ENCODE peak calls at places on chromosomes 2 and 18, in four cellular contexts. H, O, S and J are unnamed samples.

GRCh38 chr2:65504814-65505697 is 72.7 kb upstream of the SPRED2 start:
- DNase-seq in S (no peak), O (no peak), H (no peak), J (no peak)

GRCh38 chr2:113910110-113910717 is 20.3 kb downstream of the ACTR3 start:
- DNase-seq in H (no peak), S (no peak), O (no peak), J (no peak)

GRCh38 chr18:35155403-35156117 is 85.3 kb upstream of the ZNF397 start:
- DNase-seq in S (no peak), H (no peak), O (no peak), J (no peak)

GRCh38 chr18:80159713-80160636 is 50.9 kb downstream of the ADNP2 start:
- DNase-seq in O (no peak), S (no peak), H (no peak), J (no peak)

GRCh38 chr18:36610716-36611115 is 218.1 kb downstream of the TPGS2 start:
- DNase-seq in H (no peak), S (no peak), O (no peak), J (no peak)

GRCh38 chr2:179715196-179715595 is 146.2 kb downstream of the ZNF385B start:
- DNase-seq in O (no peak), S (no peak), H (no peak), J (no peak)

GRCh38 chr2:165594935-165595255 is 125.4 kb downstream of the CSRNP3 start:
- DNase-seq in S (no peak), H (no peak), O (no peak), J (no peak)

GRCh38 chr2:70977605-70978205 is 725 bp upstream of the ANKRD53 start:
- DNase-seq in H (no peak), O (peak), S (peak), J (no peak)

GRCh38 chr18:48662021-48662661 is 123.3 kb downstream of the CTIF start:
- DNase-seq in H (peak), O (peak), S (peak), J (no peak)

GRCh38 chr2:42103829-42104228 is 56.0 kb downstream of the PKDCC start:
- DNase-seq in O (no peak), H (no peak), S (no peak), J (no peak)

GRCh38 chr18:26386002-26386401 is 159.8 kb downstream of the TAF4B start:
- DNase-seq in H (no peak), S (no peak), O (no peak), J (no peak)

GRCh38 chr18:57791911-57792310 is 11.2 kb downstream of the ATP8B1 start:
- DNase-seq in O (no peak), H (no peak), S (no peak), J (no peak)

GRCh38 chr2:75896779-75897366 is 186.2 kb upstream of the GCFC2 start:
- DNase-seq in O (no peak), S (no peak), H (peak), J (no peak)

GRCh38 chr2:232802096-232802495 is 25.7 kb upstream of the KCNJ13 start:
- DNase-seq in S (no peak), H (no peak), O (no peak), J (no peak)

GRCh38 chr18:44682871-44683221 is 2.2 kb downstream of the SETBP1 start:
- DNase-seq in O (peak), S (no peak), H (no peak), J (peak)

GRCh38 chr2:120438301-120439066 is 92.5 kb downstream of the INHBB start:
- DNase-seq in H (no peak), O (no peak), S (no peak), J (no peak)

GRCh38 chr2:88350641-88351601 is 101.6 kb downstream of the FOXI3 start:
- DNase-seq in S (no peak), O (peak), H (peak), J (no peak)

GRCh38 chr2:230319211-230319862 is 7.7 kb upstream of the SP140L start:
- DNase-seq in O (no peak), S (no peak), H (no peak), J (no peak)